ENCODE peak calls at places on chromosomes 2 and 18, in five cellular contexts. One of them, this sample, is unnamed.

GRCh38 chr2:103959174-103960125 is 894.5 kb upstream of the POU3F3 start:
- DNase-seq in colonic mucosa: no peak
- DNase-seq in A549: peak; percentile 18
- DNase-seq in foreskin fibroblast: no peak
- DNase-seq in thoracic aorta: no peak
- DNase-seq in this sample: peak; percentile 27

GRCh38 chr2:102826904-102827303 is 65.1 kb downstream of the TMEM182 start:
- DNase-seq in colonic mucosa: no peak
- DNase-seq in A549: no peak
- DNase-seq in foreskin fibroblast: peak; percentile 8
- DNase-seq in thoracic aorta: no peak
- DNase-seq in this sample: no peak

GRCh38 chr18:25189391-25190185 is 162.4 kb downstream of the ZNF521 start:
- DNase-seq in colonic mucosa: no peak
- DNase-seq in A549: no peak
- DNase-seq in foreskin fibroblast: no peak
- DNase-seq in thoracic aorta: no peak
- DNase-seq in this sample: no peak

GRCh38 chr2:10480359-10480949 is 32.3 kb upstream of the ODC1 start:
- DNase-seq in colonic mucosa: no peak
- DNase-seq in A549: no peak
- DNase-seq in foreskin fibroblast: no peak
- DNase-seq in thoracic aorta: no peak
- DNase-seq in this sample: no peak

GRCh38 chr2:26978061-26978596 is 7.7 kb downstream of the MAPRE3 start:
- DNase-seq in colonic mucosa: peak; percentile 84
- DNase-seq in A549: no peak
- DNase-seq in foreskin fibroblast: no peak
- DNase-seq in thoracic aorta: no peak
- DNase-seq in this sample: peak; percentile 68

GRCh38 chr2:238505119-238505891 is 78.6 kb downstream of the ASB1 start:
- DNase-seq in colonic mucosa: no peak
- DNase-seq in A549: no peak
- DNase-seq in foreskin fibroblast: no peak
- DNase-seq in thoracic aorta: no peak
- DNase-seq in this sample: no peak

GRCh38 chr2:64807417-64807816 is 153.7 kb upstream of the SERTAD2 start:
- DNase-seq in colonic mucosa: no peak
- DNase-seq in A549: peak; percentile 41
- DNase-seq in foreskin fibroblast: peak; percentile 99
- DNase-seq in thoracic aorta: no peak
- DNase-seq in this sample: no peak

GRCh38 chr18:24534737-24535136 is 74.3 kb downstream of the HRH4 start:
- DNase-seq in colonic mucosa: no peak
- DNase-seq in A549: no peak
- DNase-seq in foreskin fibroblast: no peak
- DNase-seq in thoracic aorta: no peak
- DNase-seq in this sample: no peak

GRCh38 chr2:201831469-201831868 is 25.1 kb downstream of the CDK15 start:
- DNase-seq in colonic mucosa: no peak
- DNase-seq in A549: no peak
- DNase-seq in foreskin fibroblast: peak; percentile 38
- DNase-seq in thoracic aorta: no peak
- DNase-seq in this sample: no peak

GRCh38 chr2:239540174-239540573 is 139.4 kb upstream of the HDAC4 start:
- DNase-seq in colonic mucosa: no peak
- DNase-seq in A549: no peak
- DNase-seq in foreskin fibroblast: no peak
- DNase-seq in thoracic aorta: no peak
- DNase-seq in this sample: peak; percentile 13

GRCh38 chr2:19673213-19673791 is 228.5 kb downstream of the TTC32 start:
- DNase-seq in colonic mucosa: no peak
- DNase-seq in A549: peak; percentile 46
- DNase-seq in foreskin fibroblast: peak; percentile 57
- DNase-seq in thoracic aorta: no peak
- DNase-seq in this sample: peak; percentile 1

GRCh38 chr18:58829263-58829662 is 35.4 kb upstream of the ZNF532 start:
- DNase-seq in colonic mucosa: no peak
- DNase-seq in A549: no peak
- DNase-seq in foreskin fibroblast: no peak
- DNase-seq in thoracic aorta: no peak
- DNase-seq in this sample: no peak
- H3K4me3 ChIP-seq in colonic mucosa: no peak overlapping the region
- H3K4me3 ChIP-seq in A549: no peak overlapping the region
- H3K4me3 ChIP-seq in foreskin fibroblast: no peak overlapping the region
- H3K4me3 ChIP-seq in thoracic aorta: no peak overlapping the region
- H3K4me3 ChIP-seq in this sample: no peak overlapping the region

GRCh38 chr18:12883684-12884520 is at the start of gene PTPN2:
- DNase-seq in colonic mucosa: peak; percentile 93
- DNase-seq in A549: peak; percentile 74
- DNase-seq in foreskin fibroblast: peak; percentile 97
- DNase-seq in thoracic aorta: peak; percentile 84
- DNase-seq in this sample: peak; percentile 94

GRCh38 chr18:12880532-12880892 is 3.5 kb downstream of the PTPN2 start:
- DNase-seq in colonic mucosa: no peak
- DNase-seq in A549: no peak
- DNase-seq in foreskin fibroblast: no peak
- DNase-seq in thoracic aorta: no peak
- DNase-seq in this sample: no peak

GRCh38 chr18:12884521-12885323 is 685 bp upstream of the PTPN2 start:
- DNase-seq in colonic mucosa: no peak
- DNase-seq in A549: no peak
- DNase-seq in foreskin fibroblast: no peak
- DNase-seq in thoracic aorta: peak; percentile 29
- DNase-seq in this sample: no peak

GRCh38 chr18:12883003-12883683 is 894 bp downstream of the PTPN2 start:
- DNase-seq in colonic mucosa: peak; percentile 32
- DNase-seq in A549: no peak
- DNase-seq in foreskin fibroblast: no peak
- DNase-seq in thoracic aorta: no peak
- DNase-seq in this sample: no peak

DNA sequence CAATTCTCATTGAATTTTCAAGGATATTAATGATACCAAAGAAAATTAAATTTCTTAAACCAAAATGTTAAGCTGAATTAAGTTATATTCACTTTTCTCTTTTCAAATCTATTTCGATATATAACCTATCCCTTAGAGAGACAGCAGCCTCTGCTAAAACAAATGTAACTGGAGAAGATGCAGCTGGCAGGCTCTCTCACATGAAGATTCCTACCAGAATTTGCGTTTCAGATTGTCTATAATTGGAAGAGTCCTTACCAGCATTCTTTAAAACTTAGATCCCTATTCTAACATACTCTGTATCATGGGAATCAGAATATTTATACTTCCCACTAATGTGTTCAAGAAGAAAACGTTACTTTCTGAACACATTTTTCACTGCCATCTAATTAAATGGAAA is 1.6 kb downstream of the PTPN2 start:
- DNase-seq in colonic mucosa: no peak
- DNase-seq in A549: no peak
- DNase-seq in foreskin fibroblast: peak; percentile 36
- DNase-seq in thoracic aorta: no peak
- DNase-seq in this sample: no peak
- H3K4me3 ChIP-seq in colonic mucosa: peak overlapping the region; percentile 59
- H3K4me3 ChIP-seq in A549: peak overlapping the region; percentile 90
- H3K4me3 ChIP-seq in foreskin fibroblast: peak overlapping the region; percentile 67
- H3K4me3 ChIP-seq in thoracic aorta: peak overlapping the region; percentile 84
- H3K4me3 ChIP-seq in this sample: no peak overlapping the region

DNA sequence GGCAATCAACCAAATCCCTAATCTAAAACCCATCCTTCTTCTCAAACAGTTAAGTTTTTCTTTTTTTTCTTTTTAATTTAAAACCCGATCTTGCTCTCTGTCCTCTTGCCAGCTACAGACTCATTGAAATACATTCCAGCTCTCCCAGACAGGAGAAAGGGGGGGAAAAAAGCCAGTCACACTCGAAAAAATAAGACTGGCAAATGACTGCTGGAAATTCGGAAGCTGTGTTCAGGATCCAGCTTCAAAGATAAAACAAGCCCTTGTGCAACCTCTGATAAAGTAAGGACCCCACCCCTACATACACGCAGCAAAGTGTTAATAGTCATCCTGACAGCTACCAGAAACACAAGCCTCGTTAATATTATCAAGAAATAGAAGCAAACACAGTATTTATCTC is 1.2 kb downstream of the LRRTM4 start:
- DNase-seq in colonic mucosa: no peak
- DNase-seq in A549: no peak
- DNase-seq in foreskin fibroblast: no peak
- DNase-seq in thoracic aorta: no peak
- DNase-seq in this sample: no peak
- H3K4me3 ChIP-seq in colonic mucosa: no peak overlapping the region
- H3K4me3 ChIP-seq in A549: no peak overlapping the region
- H3K4me3 ChIP-seq in foreskin fibroblast: no peak overlapping the region
- H3K4me3 ChIP-seq in thoracic aorta: no peak overlapping the region
- H3K4me3 ChIP-seq in this sample: no peak overlapping the region

DNA sequence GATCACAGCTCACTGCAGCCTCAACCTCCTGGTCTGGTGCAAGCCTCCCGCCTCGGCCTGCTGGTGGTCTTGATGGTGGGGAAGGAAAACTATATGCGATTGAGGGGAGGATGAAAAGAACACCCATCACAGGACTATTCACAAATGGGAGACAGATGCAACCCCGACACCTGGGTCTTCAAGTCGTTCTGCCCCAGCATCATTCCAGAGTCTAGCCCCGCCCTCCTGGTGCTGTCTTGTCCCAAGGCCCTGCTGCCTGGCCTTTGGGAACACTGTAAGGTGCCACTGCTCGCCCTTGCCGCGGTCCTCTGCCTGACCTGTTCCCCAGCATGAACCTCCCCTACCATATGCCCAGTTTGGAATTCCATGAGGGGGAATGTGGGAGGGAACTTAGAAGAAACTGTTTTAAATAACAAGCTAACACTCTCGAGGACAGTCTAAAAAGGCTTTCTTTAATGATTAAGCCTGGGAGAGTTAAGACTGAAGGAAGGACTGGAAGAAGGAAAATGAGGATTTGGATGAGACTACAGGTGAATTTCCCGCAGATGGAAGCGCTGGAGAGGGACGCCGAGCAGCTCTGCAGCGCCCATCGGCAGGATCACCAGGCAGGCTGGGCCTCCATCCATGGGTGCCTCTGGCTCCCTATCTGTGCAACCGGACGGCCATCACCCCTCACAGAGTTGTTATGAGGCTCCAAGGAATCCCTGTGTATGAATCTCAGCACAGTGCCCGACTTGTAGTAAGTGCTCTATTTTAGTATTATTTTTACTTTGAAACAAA is 75.0 kb downstream of the MEX3C start:
- DNase-seq in colonic mucosa: no peak
- DNase-seq in A549: no peak
- DNase-seq in foreskin fibroblast: no peak
- DNase-seq in thoracic aorta: no peak
- DNase-seq in this sample: no peak
- H3K4me3 ChIP-seq in colonic mucosa: no peak overlapping the region
- H3K4me3 ChIP-seq in A549: no peak overlapping the region
- H3K4me3 ChIP-seq in foreskin fibroblast: no peak overlapping the region
- H3K4me3 ChIP-seq in thoracic aorta: no peak overlapping the region
- H3K4me3 ChIP-seq in this sample: no peak overlapping the region

DNA sequence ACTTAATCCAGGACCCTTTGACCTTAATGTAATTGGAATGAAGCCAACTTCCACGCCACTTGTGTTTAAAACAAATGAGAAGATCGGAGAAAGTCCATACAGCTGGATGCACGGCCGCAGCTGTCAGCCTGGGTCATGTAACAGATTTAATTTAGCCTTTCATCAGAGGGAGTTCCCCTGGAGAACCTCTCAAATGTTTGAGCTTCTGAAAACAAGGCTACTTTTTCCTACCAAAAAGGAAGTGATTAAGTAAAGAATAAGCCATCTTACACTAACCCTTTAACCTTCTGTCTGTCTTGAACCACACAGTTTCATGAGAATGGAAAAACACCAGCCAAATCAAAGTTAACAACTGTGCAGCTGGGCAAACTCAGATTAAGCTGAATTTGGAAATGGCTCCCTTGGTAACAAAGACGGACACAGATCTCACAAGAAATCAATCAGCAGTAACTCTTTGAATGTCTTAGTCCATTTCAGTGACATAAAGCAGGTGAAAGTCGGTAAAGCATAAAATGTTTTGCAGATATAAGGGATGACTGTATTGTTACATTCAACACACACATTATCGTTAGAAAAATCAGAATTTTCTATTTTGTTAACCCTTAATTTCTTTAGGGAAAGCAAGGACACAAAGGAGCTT is 103.5 kb downstream of the DOCK10 start:
- DNase-seq in colonic mucosa: no peak
- DNase-seq in A549: no peak
- DNase-seq in foreskin fibroblast: peak; percentile 62
- DNase-seq in thoracic aorta: no peak
- DNase-seq in this sample: no peak
- H3K4me3 ChIP-seq in colonic mucosa: no peak overlapping the region
- H3K4me3 ChIP-seq in A549: no peak overlapping the region
- H3K4me3 ChIP-seq in foreskin fibroblast: no peak overlapping the region
- H3K4me3 ChIP-seq in thoracic aorta: peak overlapping the region; percentile 1
- H3K4me3 ChIP-seq in this sample: no peak overlapping the region

GRCh38 chr18:79776674-79777073 is 21.1 kb upstream of the KCNG2 start:
- DNase-seq in colonic mucosa: no peak
- DNase-seq in A549: no peak
- DNase-seq in foreskin fibroblast: no peak
- DNase-seq in thoracic aorta: no peak
- DNase-seq in this sample: no peak
- H3K4me3 ChIP-seq in colonic mucosa: no peak overlapping the region
- H3K4me3 ChIP-seq in A549: no peak overlapping the region
- H3K4me3 ChIP-seq in foreskin fibroblast: no peak overlapping the region
- H3K4me3 ChIP-seq in thoracic aorta: no peak overlapping the region
- H3K4me3 ChIP-seq in this sample: no peak overlapping the region

GRCh38 chr2:149169653-149170052 is 131.2 kb downstream of the LYPD6B start:
- DNase-seq in colonic mucosa: peak; percentile 74
- DNase-seq in A549: no peak
- DNase-seq in foreskin fibroblast: peak; percentile 22
- DNase-seq in thoracic aorta: no peak
- DNase-seq in this sample: peak; percentile 94
- H3K4me3 ChIP-seq in colonic mucosa: no peak overlapping the region
- H3K4me3 ChIP-seq in A549: no peak overlapping the region
- H3K4me3 ChIP-seq in foreskin fibroblast: no peak overlapping the region
- H3K4me3 ChIP-seq in thoracic aorta: no peak overlapping the region
- H3K4me3 ChIP-seq in this sample: no peak overlapping the region

GRCh38 chr2:7473135-7473771 is 556.0 kb downstream of the RNF144A start:
- DNase-seq in colonic mucosa: no peak
- DNase-seq in A549: no peak
- DNase-seq in foreskin fibroblast: no peak
- DNase-seq in thoracic aorta: no peak
- DNase-seq in this sample: no peak
- H3K4me3 ChIP-seq in colonic mucosa: no peak overlapping the region
- H3K4me3 ChIP-seq in A549: no peak overlapping the region
- H3K4me3 ChIP-seq in foreskin fibroblast: no peak overlapping the region
- H3K4me3 ChIP-seq in thoracic aorta: no peak overlapping the region
- H3K4me3 ChIP-seq in this sample: no peak overlapping the region

This sample was measured in small intestine.